ENCODE peak calls at places on chromosomes 6 and 20, in nine cellular contexts. One of them, this sample, is unnamed. For H3K4me1, the result is how much of the 10 kb centered on the place peaks cover.

GRCh38 chr6:166466178-166467122 is 83.7 kb upstream of the MPC1 start:
- DNase-seq in HCT116: no peak
- DNase-seq in mesendoderm: no peak
- DNase-seq in mammary epithelial cell: peak
- DNase-seq in GM12878: no peak
- DNase-seq in fibroblast of lung: peak
- DNase-seq in Karpas-422: no peak
- DNase-seq in GM23248: peak
- DNase-seq in K562: no peak
- DNase-seq in this sample: no peak

GRCh38 chr6:106870069-106870468 is 104.5 kb downstream of the CD24 start:
- DNase-seq in HCT116: no peak
- DNase-seq in mesendoderm: no peak
- DNase-seq in mammary epithelial cell: peak
- DNase-seq in GM12878: no peak
- DNase-seq in fibroblast of lung: peak
- DNase-seq in Karpas-422: no peak
- DNase-seq in GM23248: peak
- DNase-seq in K562: no peak
- DNase-seq in this sample: no peak

GRCh38 chr6:2982464-2983121 is 11.2 kb upstream of the SERPINB6 start:
- DNase-seq in HCT116: no peak
- DNase-seq in mesendoderm: no peak
- DNase-seq in mammary epithelial cell: no peak
- DNase-seq in GM12878: no peak
- DNase-seq in fibroblast of lung: no peak
- DNase-seq in Karpas-422: no peak
- DNase-seq in GM23248: no peak
- DNase-seq in K562: peak
- DNase-seq in this sample: no peak

GRCh38 chr6:30720738-30721197 is 616 bp downstream of the TUBB start:
- DNase-seq in HCT116: no peak
- DNase-seq in mesendoderm: peak
- DNase-seq in mammary epithelial cell: peak
- DNase-seq in GM12878: no peak
- DNase-seq in fibroblast of lung: no peak
- DNase-seq in Karpas-422: peak
- DNase-seq in GM23248: peak
- DNase-seq in K562: peak
- DNase-seq in this sample: peak

GRCh38 chr6:151181701-151182367 is 57.9 kb upstream of the AKAP12 start:
- DNase-seq in HCT116: no peak
- DNase-seq in mesendoderm: no peak
- DNase-seq in mammary epithelial cell: no peak
- DNase-seq in GM12878: no peak
- DNase-seq in fibroblast of lung: peak
- DNase-seq in Karpas-422: peak
- DNase-seq in GM23248: no peak
- DNase-seq in K562: no peak
- DNase-seq in this sample: no peak

GRCh38 chr6:116287668-116288282 is 8.0 kb upstream of the TSPYL1 start:
- DNase-seq in HCT116: peak
- DNase-seq in mesendoderm: peak
- DNase-seq in mammary epithelial cell: no peak
- DNase-seq in GM12878: no peak
- DNase-seq in fibroblast of lung: peak
- DNase-seq in Karpas-422: peak
- DNase-seq in GM23248: peak
- DNase-seq in K562: peak
- DNase-seq in this sample: no peak

GRCh38 chr20:53711333-53712211 is 117.9 kb upstream of the ZNF217 start:
- DNase-seq in HCT116: no peak
- DNase-seq in mesendoderm: no peak
- DNase-seq in mammary epithelial cell: no peak
- DNase-seq in GM12878: no peak
- DNase-seq in fibroblast of lung: no peak
- DNase-seq in Karpas-422: no peak
- DNase-seq in GM23248: no peak
- DNase-seq in K562: no peak
- DNase-seq in this sample: no peak

GRCh38 chr6:130215526-130215925 is 7.2 kb downstream of the SAMD3 start:
- DNase-seq in HCT116: no peak
- DNase-seq in mesendoderm: peak
- DNase-seq in mammary epithelial cell: no peak
- DNase-seq in GM12878: no peak
- DNase-seq in fibroblast of lung: no peak
- DNase-seq in Karpas-422: no peak
- DNase-seq in GM23248: no peak
- DNase-seq in K562: no peak
- DNase-seq in this sample: peak

GRCh38 chr20:11432407-11432806 is 485.3 kb upstream of the BTBD3 start:
- DNase-seq in HCT116: no peak
- DNase-seq in mesendoderm: no peak
- DNase-seq in mammary epithelial cell: peak
- DNase-seq in GM12878: no peak
- DNase-seq in fibroblast of lung: peak
- DNase-seq in Karpas-422: no peak
- DNase-seq in GM23248: peak
- DNase-seq in K562: no peak
- DNase-seq in this sample: no peak

GRCh38 chr6:135411339-135411738 is 86.2 kb downstream of the AHI1 start:
- DNase-seq in HCT116: no peak
- DNase-seq in mesendoderm: no peak
- DNase-seq in mammary epithelial cell: no peak
- DNase-seq in GM12878: no peak
- DNase-seq in fibroblast of lung: no peak
- DNase-seq in Karpas-422: no peak
- DNase-seq in GM23248: peak
- DNase-seq in K562: peak
- DNase-seq in this sample: no peak

GRCh38 chr20:58523916-58524315 is 8.7 kb upstream of the APCDD1L start:
- DNase-seq in HCT116: no peak
- DNase-seq in mesendoderm: no peak
- DNase-seq in mammary epithelial cell: no peak
- DNase-seq in GM12878: no peak
- DNase-seq in fibroblast of lung: peak
- DNase-seq in Karpas-422: no peak
- DNase-seq in GM23248: peak
- DNase-seq in K562: no peak
- DNase-seq in this sample: no peak

GRCh38 chr20:50054626-50055511 is 58.1 kb downstream of the UBE2V1 start:
- DNase-seq in HCT116: no peak
- DNase-seq in mesendoderm: no peak
- DNase-seq in mammary epithelial cell: no peak
- DNase-seq in GM12878: no peak
- DNase-seq in fibroblast of lung: peak
- DNase-seq in Karpas-422: no peak
- DNase-seq in GM23248: peak
- DNase-seq in K562: no peak
- DNase-seq in this sample: no peak
- H3K9ac ChIP-seq in HCT116: no peak
- H3K9ac ChIP-seq in mesendoderm: peak
- H3K9ac ChIP-seq in mammary epithelial cell: no peak
- H3K9ac ChIP-seq in GM12878: no peak
- H3K9ac ChIP-seq in fibroblast of lung: no peak
- H3K9ac ChIP-seq in Karpas-422: no peak
- H3K9ac ChIP-seq in GM23248: peak
- H3K9ac ChIP-seq in K562: peak
- H3K9ac ChIP-seq in this sample: no peak

GRCh38 chr6:168005796-168006195 is 8.3 kb downstream of the KIF25 start:
- DNase-seq in HCT116: no peak
- DNase-seq in mesendoderm: no peak
- DNase-seq in mammary epithelial cell: no peak
- DNase-seq in GM12878: no peak
- DNase-seq in fibroblast of lung: no peak
- DNase-seq in Karpas-422: no peak
- DNase-seq in GM23248: no peak
- DNase-seq in K562: no peak
- DNase-seq in this sample: no peak

GRCh38 chr6:168012431-168013249 is 15.2 kb downstream of the KIF25 start:
- DNase-seq in HCT116: no peak
- DNase-seq in mesendoderm: no peak
- DNase-seq in mammary epithelial cell: no peak
- DNase-seq in GM12878: no peak
- DNase-seq in fibroblast of lung: no peak
- DNase-seq in Karpas-422: no peak
- DNase-seq in GM23248: no peak
- DNase-seq in K562: no peak
- DNase-seq in this sample: no peak

GRCh38 chr6:168007592-168008338 is 10.3 kb downstream of the KIF25 start:
- DNase-seq in HCT116: peak
- DNase-seq in mesendoderm: peak
- DNase-seq in mammary epithelial cell: peak
- DNase-seq in GM12878: no peak
- DNase-seq in fibroblast of lung: peak
- DNase-seq in Karpas-422: no peak
- DNase-seq in GM23248: peak
- DNase-seq in K562: no peak
- DNase-seq in this sample: no peak

GRCh38 chr6:168011291-168011690 is 13.8 kb downstream of the KIF25 start:
- DNase-seq in HCT116: no peak
- DNase-seq in mesendoderm: no peak
- DNase-seq in mammary epithelial cell: no peak
- DNase-seq in GM12878: no peak
- DNase-seq in fibroblast of lung: no peak
- DNase-seq in Karpas-422: no peak
- DNase-seq in GM23248: no peak
- DNase-seq in K562: no peak
- DNase-seq in this sample: no peak

GRCh38 chr6:168009331-168009730 is 11.9 kb downstream of the KIF25 start:
- DNase-seq in HCT116: no peak
- DNase-seq in mesendoderm: no peak
- DNase-seq in mammary epithelial cell: no peak
- DNase-seq in GM12878: no peak
- DNase-seq in fibroblast of lung: peak
- DNase-seq in Karpas-422: no peak
- DNase-seq in GM23248: peak
- DNase-seq in K562: no peak
- DNase-seq in this sample: no peak
- H3K4me1 ChIP-seq in HCT116: under half
- H3K4me1 ChIP-seq in mesendoderm: under half
- H3K4me1 ChIP-seq in mammary epithelial cell: under half
- H3K4me1 ChIP-seq in GM12878: under half
- H3K4me1 ChIP-seq in fibroblast of lung: under half
- H3K4me1 ChIP-seq in Karpas-422: under half
- H3K4me1 ChIP-seq in GM23248: under half
- H3K4me1 ChIP-seq in K562: under half
- H3K4me1 ChIP-seq in this sample: under half

GRCh38 chr6:27755768-27756167 is 156.4 kb downstream of the OR2B2 start:
- DNase-seq in HCT116: no peak
- DNase-seq in mesendoderm: no peak
- DNase-seq in mammary epithelial cell: no peak
- DNase-seq in GM12878: no peak
- DNase-seq in fibroblast of lung: no peak
- DNase-seq in Karpas-422: no peak
- DNase-seq in GM23248: no peak
- DNase-seq in K562: no peak
- DNase-seq in this sample: no peak

GRCh38 chr6:27754408-27754782 is 157.8 kb downstream of the OR2B2 start:
- DNase-seq in HCT116: no peak
- DNase-seq in mesendoderm: no peak
- DNase-seq in mammary epithelial cell: no peak
- DNase-seq in GM12878: no peak
- DNase-seq in fibroblast of lung: no peak
- DNase-seq in Karpas-422: no peak
- DNase-seq in GM23248: no peak
- DNase-seq in K562: no peak
- DNase-seq in this sample: no peak

GRCh38 chr6:27759930-27760329 is 152.3 kb downstream of the OR2B2 start:
- DNase-seq in HCT116: no peak
- DNase-seq in mesendoderm: no peak
- DNase-seq in mammary epithelial cell: no peak
- DNase-seq in GM12878: no peak
- DNase-seq in fibroblast of lung: no peak
- DNase-seq in Karpas-422: no peak
- DNase-seq in GM23248: no peak
- DNase-seq in K562: peak
- DNase-seq in this sample: no peak

GRCh38 chr6:27758471-27758870 is 153.7 kb downstream of the OR2B2 start:
- DNase-seq in HCT116: no peak
- DNase-seq in mesendoderm: no peak
- DNase-seq in mammary epithelial cell: no peak
- DNase-seq in GM12878: no peak
- DNase-seq in fibroblast of lung: no peak
- DNase-seq in Karpas-422: no peak
- DNase-seq in GM23248: no peak
- DNase-seq in K562: peak
- DNase-seq in this sample: no peak

DNA sequence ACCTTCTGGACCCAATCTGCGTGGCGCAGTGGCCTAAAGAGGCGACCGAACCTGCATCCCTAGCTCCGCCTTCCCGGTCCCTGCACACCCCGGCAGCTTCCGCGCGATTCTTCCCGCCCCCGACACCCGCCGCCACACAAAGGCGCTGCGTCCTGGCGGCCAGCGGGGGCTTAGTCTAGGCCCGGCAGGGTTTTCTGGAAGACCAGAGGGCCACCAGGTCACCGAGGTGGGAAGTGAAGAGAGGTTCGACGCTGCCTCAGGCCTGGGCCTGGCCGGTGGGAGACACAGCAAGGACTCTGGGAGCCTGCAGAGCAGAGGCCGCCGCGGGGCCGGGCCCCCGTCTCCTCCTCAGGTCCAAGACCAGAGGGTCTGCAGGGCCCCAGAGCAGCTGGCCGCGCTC is 154.9 kb downstream of the OR2B2 start:
- DNase-seq in HCT116: no peak
- DNase-seq in mesendoderm: peak
- DNase-seq in mammary epithelial cell: no peak
- DNase-seq in GM12878: no peak
- DNase-seq in fibroblast of lung: no peak
- DNase-seq in Karpas-422: no peak
- DNase-seq in GM23248: peak
- DNase-seq in K562: peak
- DNase-seq in this sample: peak
- H3K9ac ChIP-seq in HCT116: no peak
- H3K9ac ChIP-seq in mesendoderm: peak
- H3K9ac ChIP-seq in mammary epithelial cell: no peak
- H3K9ac ChIP-seq in GM12878: peak
- H3K9ac ChIP-seq in fibroblast of lung: no peak
- H3K9ac ChIP-seq in Karpas-422: no peak
- H3K9ac ChIP-seq in GM23248: peak
- H3K9ac ChIP-seq in K562: peak
- H3K9ac ChIP-seq in this sample: peak

DNA sequence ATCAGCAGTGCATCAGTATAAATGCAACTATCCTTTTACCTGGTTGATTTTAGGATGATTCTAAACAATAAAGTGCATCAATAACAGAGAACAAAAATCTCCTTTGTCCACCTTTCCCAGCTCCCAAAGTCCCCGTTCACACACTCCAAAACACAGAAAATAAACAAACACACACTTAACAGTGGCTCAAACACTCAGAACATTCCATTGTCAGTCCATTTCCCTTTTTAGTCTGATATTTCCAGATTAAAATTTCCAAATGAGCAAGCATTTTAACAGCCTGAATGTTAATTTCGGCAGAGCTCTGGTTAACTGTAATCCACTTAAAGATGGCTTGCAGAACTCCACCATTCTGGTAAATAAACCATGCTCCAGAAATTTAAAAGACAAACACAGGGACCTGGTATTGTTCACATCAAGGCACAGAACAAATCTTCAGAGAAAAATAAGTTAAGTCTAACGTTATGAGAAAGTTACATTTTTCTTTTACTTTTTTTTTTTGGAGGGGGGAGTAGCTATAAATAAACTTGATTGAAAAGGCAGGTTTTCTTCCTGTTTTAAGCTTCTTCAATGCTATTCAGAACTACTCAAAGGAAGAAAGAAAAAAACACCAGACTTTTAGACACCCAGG is 100.8 kb downstream of the DST start:
- DNase-seq in HCT116: no peak
- DNase-seq in mesendoderm: no peak
- DNase-seq in mammary epithelial cell: no peak
- DNase-seq in GM12878: no peak
- DNase-seq in fibroblast of lung: no peak
- DNase-seq in Karpas-422: peak
- DNase-seq in GM23248: no peak
- DNase-seq in K562: no peak
- DNase-seq in this sample: no peak
- H3K4me1 ChIP-seq in HCT116: under half
- H3K4me1 ChIP-seq in mesendoderm: under half
- H3K4me1 ChIP-seq in mammary epithelial cell: under half
- H3K4me1 ChIP-seq in GM12878: under half
- H3K4me1 ChIP-seq in fibroblast of lung: under half
- H3K4me1 ChIP-seq in Karpas-422: half or more
- H3K4me1 ChIP-seq in GM23248: half or more
- H3K4me1 ChIP-seq in K562: under half
- H3K4me1 ChIP-seq in this sample: under half